ENCODE peak calls at places on chromosomes 3 and 15, in five cellular contexts. B is fibroblast of the aortic adventitia, H is body of pancreas, Z is heart right ventricle, G is fibroblast of lung. U is an unnamed sample.

GRCh38 chr15:40353697-40354096 is 2.9 kb downstream of the PHGR1 start:
- DNase-seq in B (no peak), H (no peak), Z (no peak), G (no peak), U (no peak)

GRCh38 chr3:149384911-149385321 is 7.5 kb upstream of the TM4SF1 start:
- DNase-seq in B (peak), H (peak), Z (no peak), G (peak), U (peak)

GRCh38 chr15:33021806-33022389 is 172.6 kb downstream of the FMN1 start:
- DNase-seq in B (peak), H (no peak), Z (peak), G (peak), U (peak)

GRCh38 chr3:17111556-17111955 is 226.8 kb downstream of the PLCL2 start:
- DNase-seq in B (no peak), H (no peak), Z (no peak), G (peak), U (peak)

GRCh38 chr15:20106026-20106425 is 435.6 kb downstream of the GOLGA6L6 start:
- DNase-seq in B (no peak), H (peak), Z (peak), G (no peak), U (no peak)

GRCh38 chr3:107765524-107765923 is 242.8 kb downstream of the BBX start:
- DNase-seq in B (no peak), H (no peak), Z (no peak), G (no peak), U (no peak)

GRCh38 chr3:107265526-107265925 is 111.7 kb upstream of the CCDC54 start:
- DNase-seq in B (no peak), H (no peak), Z (no peak), G (no peak), U (no peak)

GRCh38 chr3:47482411-47482810 is 6.7 kb upstream of the SCAP start:
- DNase-seq in B (no peak), H (no peak), Z (no peak), G (no peak), U (no peak)

GRCh38 chr15:36407647-36408046 is 171.8 kb upstream of the CDIN1 start:
- DNase-seq in B (peak), H (no peak), Z (no peak), G (peak), U (peak)

GRCh38 chr15:92104069-92104468 is 250.6 kb downstream of the SLCO3A1 start:
- DNase-seq in B (no peak), H (no peak), Z (no peak), G (no peak), U (no peak)

GRCh38 chr15:73941871-73942635 is 15.8 kb downstream of the LOXL1 start:
- DNase-seq in B (no peak), H (no peak), Z (no peak), G (no peak), U (no peak)

GRCh38 chr3:23992051-23992628 is 47.1 kb downstream of the NR1D2 start:
- DNase-seq in B (peak), H (no peak), Z (no peak), G (peak), U (no peak)

GRCh38 chr15:31516874-31517273 is 190.2 kb downstream of the KLF13 start:
- DNase-seq in B (no peak), H (no peak), Z (no peak), G (no peak), U (no peak)

GRCh38 chr15:62822228-62822627 is 220.3 kb upstream of the TPM1 start:
- DNase-seq in B (no peak), H (peak), Z (no peak), G (no peak), U (no peak)

GRCh38 chr15:67119238-67119846 is 53.9 kb downstream of the SMAD3 start:
- DNase-seq in B (no peak), H (no peak), Z (no peak), G (no peak), U (no peak)

GRCh38 chr3:143831998-143832397 is 16.3 kb downstream of the SLC9A9 start:
- DNase-seq in B (no peak), H (no peak), Z (no peak), G (no peak), U (no peak)

GRCh38 chr3:114622001-114622400 is 328.2 kb downstream of the TIGIT start:
- DNase-seq in B (no peak), H (no peak), Z (no peak), G (no peak), U (no peak)

GRCh38 chr15:78211189-78211921 is 23.0 kb downstream of the ACSBG1 start:
- DNase-seq in B (no peak), H (no peak), Z (no peak), G (no peak), U (no peak)

GRCh38 chr3:165883126-165883525 is 45.9 kb upstream of the BCHE start:
- DNase-seq in B (no peak), H (no peak), Z (no peak), G (no peak), U (no peak)

GRCh38 chr15:95134306-95135100 is 903.1 kb downstream of the MCTP2 start:
- DNase-seq in B (no peak), H (no peak), Z (no peak), G (peak), U (no peak)

GRCh38 chr3:24160424-24160823 is 215.3 kb downstream of the NR1D2 start:
- DNase-seq in B (peak), H (no peak), Z (no peak), G (peak), U (no peak)

GRCh38 chr3:10242182-10243065 is 5.8 kb upstream of the TATDN2 start:
- DNase-seq in B (no peak), H (peak), Z (peak), G (no peak), U (no peak)

GRCh38 chr3:193702967-193703366 is 110.0 kb downstream of the OPA1 start:
- DNase-seq in B (peak), H (no peak), Z (no peak), G (peak), U (peak)

GRCh38 chr15:41921167-41921566 is 27.3 kb upstream of the SPTBN5 start:
- DNase-seq in B (peak), H (peak), Z (no peak), G (peak), U (no peak)

GRCh38 chr3:58167431-58168351 is 43.1 kb downstream of the DNASE1L3 start:
- DNase-seq in B (peak), H (peak), Z (peak), G (peak), U (no peak)

GRCh38 chr3:55160241-55160877 is 232.5 kb upstream of the LRTM1 start:
- DNase-seq in B (peak), H (peak), Z (peak), G (peak), U (peak)

GRCh38 chr3:22431334-22431733 is 680.3 kb upstream of the ZNF385D start:
- DNase-seq in B (no peak), H (no peak), Z (no peak), G (no peak), U (no peak)

GRCh38 chr15:56871180-56871579 is 47.3 kb upstream of the TCF12 start:
- DNase-seq in B (peak), H (no peak), Z (no peak), G (peak), U (peak)

GRCh38 chr3:65854606-65855304 is 184.0 kb downstream of the MAGI1 start:
- DNase-seq in B (no peak), H (peak), Z (no peak), G (no peak), U (no peak)

DNA sequence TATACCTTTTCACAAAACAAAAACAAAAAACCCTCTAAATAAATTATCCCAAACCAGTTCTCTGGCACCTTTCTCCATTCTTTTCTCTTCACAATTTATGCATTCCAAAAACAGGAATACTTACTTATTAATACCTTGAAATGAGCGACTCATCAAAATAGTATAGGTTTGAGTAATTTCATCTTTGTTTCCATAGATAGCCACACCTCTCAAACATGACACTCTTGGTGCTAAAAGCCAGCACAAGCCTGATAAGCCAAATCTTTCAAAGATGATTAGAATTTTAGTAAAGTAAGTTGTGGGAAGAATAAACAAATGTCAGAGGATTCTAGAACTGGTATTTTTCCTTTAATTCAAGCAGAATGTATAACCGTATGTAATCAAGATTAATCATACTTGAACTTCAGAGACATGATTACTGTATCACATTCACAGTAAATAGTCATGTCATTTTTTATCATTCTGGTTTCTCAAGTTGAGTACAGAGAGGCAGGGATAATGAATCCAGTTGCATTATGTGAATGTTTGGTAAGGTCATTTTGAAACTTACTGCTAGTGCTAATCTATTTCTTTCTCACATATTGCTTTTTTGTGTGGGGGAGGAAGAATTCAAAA is 12.1 kb upstream of the WDR5B start:
- DNase-seq in B (peak), H (no peak), Z (no peak), G (no peak), U (no peak)
- TF ChIP-seq CTCF in B (no peak), H (no peak), Z (no peak), G (no peak), U (no peak)

DNA sequence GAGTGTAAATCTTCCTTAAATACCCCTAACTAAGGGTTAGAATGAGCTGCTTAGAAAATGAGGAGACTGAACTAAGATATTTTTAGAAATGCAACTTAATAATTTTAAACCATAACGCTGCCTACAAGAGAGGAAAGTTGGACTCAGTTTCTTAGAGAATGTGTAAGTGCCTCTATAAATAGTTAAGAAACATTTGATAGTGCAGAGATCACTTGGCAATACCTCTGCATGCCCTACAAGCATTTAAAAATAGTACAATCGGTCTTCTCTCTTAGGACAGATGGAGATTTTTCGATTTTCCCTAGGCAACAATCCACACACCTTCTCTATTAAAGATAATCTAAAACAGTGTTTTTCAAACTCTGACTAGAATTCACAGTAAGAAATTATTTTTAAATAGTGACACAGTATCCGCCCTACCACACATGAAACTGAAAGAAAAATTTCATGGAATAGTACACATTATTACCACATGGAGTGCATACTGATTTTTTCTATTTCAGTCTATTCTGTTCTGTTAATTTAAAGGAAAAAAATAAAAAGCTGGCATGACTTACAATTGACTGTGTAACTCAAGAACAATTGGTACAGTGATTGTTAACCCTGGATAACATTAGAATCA is 83.2 kb downstream of the GADL1 start:
- DNase-seq in B (peak), H (no peak), Z (no peak), G (peak), U (no peak)
- H3K4me3 ChIP-seq in B (peak), H (no peak), Z (peak), G (no peak), U (no peak)

GRCh38 chr3:195845483-195845882 is 33.8 kb upstream of the MUC4 start:
- DNase-seq in B (no peak), H (no peak), Z (no peak), G (no peak), U (no peak)

GRCh38 chr3:195850857-195851531 is 39.3 kb upstream of the MUC4 start:
- DNase-seq in B (peak), H (peak), Z (peak), G (peak), U (peak)

GRCh38 chr3:195847061-195847950 is 35.6 kb upstream of the MUC4 start:
- DNase-seq in B (peak), H (no peak), Z (no peak), G (peak), U (no peak)

GRCh38 chr3:195853036-195853435 is 41.3 kb upstream of the MUC4 start:
- DNase-seq in B (no peak), H (no peak), Z (no peak), G (no peak), U (no peak)

DNA sequence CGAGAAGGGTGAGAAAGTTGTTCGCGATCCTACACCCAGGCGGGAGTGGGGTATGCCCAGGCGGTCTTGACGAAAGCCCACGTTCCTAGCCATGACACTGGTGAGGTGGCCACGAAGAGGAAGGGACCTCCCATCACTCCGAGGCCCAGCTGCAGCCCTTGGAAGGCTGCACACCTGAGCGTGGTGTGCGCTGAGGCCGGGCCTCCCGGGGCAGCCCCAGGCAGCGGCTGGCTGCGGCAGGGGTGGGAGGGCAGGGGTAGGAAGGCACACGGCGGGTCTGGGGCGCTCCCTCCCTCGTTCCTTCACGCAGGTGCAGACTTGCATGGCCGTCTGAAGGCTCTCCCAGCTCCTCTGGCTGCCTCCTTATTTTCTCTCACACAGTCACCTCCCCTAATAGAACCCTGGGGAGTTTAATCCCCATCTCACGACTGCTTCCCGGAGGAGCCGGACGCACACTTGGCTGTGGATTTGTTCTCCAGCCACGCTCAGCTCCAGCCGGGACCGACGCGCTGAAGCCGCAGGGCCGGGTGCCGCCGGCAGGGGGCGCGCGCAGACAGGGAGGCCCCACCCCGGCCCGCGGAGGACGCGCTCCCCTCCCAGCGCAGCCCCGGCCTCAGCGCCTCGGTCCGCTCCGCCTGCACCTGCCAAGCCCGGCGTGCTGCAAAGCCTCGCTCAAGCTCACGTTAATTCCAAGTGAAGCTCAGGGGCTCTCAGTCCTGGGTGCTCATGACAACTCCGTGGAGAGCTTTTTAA is 37.8 kb upstream of the MUC4 start:
- DNase-seq in B (no peak), H (no peak), Z (no peak), G (no peak), U (no peak)
- TF ChIP-seq CTCF in B (no peak), H (no peak), Z (peak), G (no peak), U (no peak)

DNA sequence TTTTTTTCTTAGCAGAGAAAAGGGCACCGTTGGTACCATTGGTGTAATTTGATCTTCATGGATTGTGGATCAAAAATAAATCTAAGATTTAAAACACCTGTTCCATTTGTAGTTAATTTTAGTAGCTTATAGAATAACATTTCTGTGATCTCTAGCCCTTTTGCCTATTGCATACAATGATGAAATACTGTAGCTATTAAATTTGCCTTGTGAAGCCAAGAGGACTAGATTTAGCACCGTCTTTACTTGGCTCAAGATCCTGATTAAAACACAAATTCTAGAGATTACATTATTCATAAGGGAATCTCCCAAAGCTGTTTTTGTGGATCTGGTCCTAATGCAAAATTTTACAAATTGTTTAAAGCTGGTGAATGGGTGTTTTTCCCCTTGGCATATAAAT is 8.2 kb downstream of the TBC1D23 start:
- DNase-seq in B (peak), H (no peak), Z (no peak), G (peak), U (no peak)
- H3K4me3 ChIP-seq in B (no peak), H (no peak), Z (no peak), G (no peak), U (no peak)

GRCh38 chr15:70516408-70517193 is 246.8 kb downstream of the UACA start:
- DNase-seq in B (no peak), H (no peak), Z (no peak), G (no peak), U (no peak)
- TF ChIP-seq CTCF in B (no peak), H (no peak), Z (no peak), G (no peak), U (no peak)

GRCh38 chr3:59710556-59710953 is 660.7 kb upstream of the CFAP20DC start:
- DNase-seq in B (no peak), H (no peak), Z (no peak), G (no peak), U (no peak)

GRCh38 chr3:59708202-59708601 is 658.4 kb upstream of the CFAP20DC start:
- DNase-seq in B (no peak), H (no peak), Z (no peak), G (no peak), U (no peak)

GRCh38 chr3:59709702-59710555 is 660.1 kb upstream of the CFAP20DC start:
- DNase-seq in B (no peak), H (peak), Z (peak), G (no peak), U (no peak)

GRCh38 chr3:59717679-59718205 is 667.9 kb upstream of the CFAP20DC start:
- DNase-seq in B (no peak), H (no peak), Z (no peak), G (no peak), U (no peak)

DNA sequence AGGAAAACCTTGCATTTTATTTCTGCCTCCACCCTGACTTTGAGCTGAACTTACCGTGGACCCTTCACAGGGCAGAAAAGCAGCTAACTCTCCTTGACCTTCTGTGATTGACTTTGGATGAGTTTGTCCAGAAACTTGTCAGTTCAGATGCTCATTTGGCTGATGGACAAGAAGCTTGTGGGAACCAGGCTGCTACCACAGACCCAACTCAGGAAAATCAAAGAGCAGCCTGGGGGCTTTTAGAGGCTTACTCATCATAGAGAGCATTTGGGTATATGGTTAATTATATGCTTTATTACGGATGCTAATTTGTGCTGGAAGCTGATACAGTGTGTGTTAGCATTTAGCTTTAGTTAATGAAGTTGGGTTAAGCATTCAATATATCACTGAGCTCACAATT is 664.1 kb upstream of the CFAP20DC start:
- DNase-seq in B (no peak), H (no peak), Z (no peak), G (no peak), U (no peak)
- H3K4me3 ChIP-seq in B (no peak), H (no peak), Z (no peak), G (no peak), U (no peak)

GRCh38 chr15:100879046-100879445 is 585 bp upstream of the ALDH1A3 start:
- DNase-seq in B (no peak), H (peak), Z (no peak), G (no peak), U (no peak)

GRCh38 chr15:100879461-100880138 is at the start of gene ALDH1A3:
- DNase-seq in B (peak), H (peak), Z (peak), G (no peak), U (no peak)

GRCh38 chr15:100878601-100879000 is 1.0 kb upstream of the ALDH1A3 start:
- DNase-seq in B (no peak), H (no peak), Z (no peak), G (no peak), U (no peak)

GRCh38 chr15:100877551-100877950 is 2.1 kb upstream of the ALDH1A3 start:
- DNase-seq in B (no peak), H (no peak), Z (no peak), G (no peak), U (no peak)

DNA sequence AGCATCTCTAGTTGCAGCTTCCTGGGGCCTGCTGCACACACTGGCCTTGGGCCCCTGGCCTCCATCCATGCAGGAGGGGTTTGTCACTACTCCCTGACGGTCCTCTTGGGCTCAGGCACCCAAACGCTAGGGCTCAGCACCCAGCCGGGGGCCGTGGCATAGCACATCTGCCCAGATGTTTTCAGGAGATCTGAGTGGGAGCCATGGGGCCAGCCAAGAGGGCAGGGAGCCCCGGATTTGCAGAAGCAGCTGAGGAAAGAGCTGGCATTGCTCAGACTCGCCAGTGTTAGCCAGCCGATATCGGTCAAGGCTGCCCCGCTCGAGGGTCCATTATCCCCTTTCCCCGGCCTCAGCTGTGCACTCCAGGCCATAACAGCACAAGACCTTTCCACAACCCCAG is 1.5 kb upstream of the ALDH1A3 start:
- DNase-seq in B (no peak), H (no peak), Z (no peak), G (no peak), U (no peak)
- TF ChIP-seq CTCF in B (no peak), H (no peak), Z (no peak), G (no peak), U (no peak)

GRCh38 chr3:43132883-43133743 is 27.2 kb upstream of the POMGNT2 start:
- DNase-seq in B (no peak), H (no peak), Z (no peak), G (no peak), U (no peak)

GRCh38 chr3:43123895-43124294 is 18.0 kb upstream of the POMGNT2 start:
- DNase-seq in B (no peak), H (no peak), Z (no peak), G (no peak), U (no peak)

GRCh38 chr3:43128458-43128857 is 22.6 kb upstream of the POMGNT2 start:
- DNase-seq in B (no peak), H (no peak), Z (no peak), G (peak), U (no peak)
- H3K4me3 ChIP-seq in B (no peak), H (no peak), Z (no peak), G (no peak), U (no peak)

U was measured in AG09309.